ENCODE peak calls at places on chromosomes 12 and 14, in four cellular contexts. G is NCI-H2081, W is T follicular helper cell, R is frontal cortex. X is an unnamed sample.

GRCh38 chr12:14572401-14572800 is 4.7 kb upstream of the PLBD1 start:
- DNase-seq in G (no peak), W (no peak), R (no peak), X (no peak)

GRCh38 chr12:92398565-92399309 is 253.1 kb upstream of the BTG1 start:
- DNase-seq in G (no peak), W (no peak), R (no peak), X (no peak)

GRCh38 chr14:50832935-50833607 is 2.1 kb upstream of the NIN start:
- DNase-seq in G (no peak), W (no peak), R (no peak), X (no peak)

GRCh38 chr14:88195676-88196075 is 127.4 kb downstream of the KCNK10 start:
- DNase-seq in G (no peak), W (no peak), R (no peak), X (peak)

GRCh38 chr12:100927825-100928224 is 133.2 kb downstream of the ANO4 start:
- DNase-seq in G (no peak), W (no peak), R (no peak), X (no peak)

GRCh38 chr14:22184157-22185025 is 404.6 kb downstream of the DAD1 start:
- DNase-seq in G (no peak), W (no peak), R (no peak), X (no peak)

GRCh38 chr12:9319842-9320173 is 111.6 kb upstream of the PZP start:
- DNase-seq in G (no peak), W (no peak), R (no peak), X (no peak)

GRCh38 chr14:89844508-89844907 is 110.0 kb downstream of the EFCAB11 start:
- DNase-seq in G (no peak), W (no peak), R (no peak), X (no peak)

GRCh38 chr14:23530360-23531055 is 21.1 kb downstream of the ZFHX2 start:
- DNase-seq in G (no peak), W (no peak), R (no peak), X (no peak)

GRCh38 chr12:118840399-118840798 is 140.9 kb upstream of the SRRM4 start:
- DNase-seq in G (no peak), W (no peak), R (no peak), X (no peak)

GRCh38 chr14:96104469-96105057 is 65.4 kb downstream of the C14orf132 start:
- DNase-seq in G (no peak), W (no peak), R (no peak), X (no peak)

GRCh38 chr12:13000935-13001724 is 1.1 kb upstream of the HEBP1 start:
- DNase-seq in G (peak), W (no peak), R (peak), X (peak)

GRCh38 chr12:57452937-57453509 is 2.1 kb upstream of the INHBE start:
- DNase-seq in G (peak), W (no peak), R (peak), X (peak)

GRCh38 chr12:68913682-68914081 is 19.3 kb downstream of the CPM start:
- DNase-seq in G (no peak), W (no peak), R (no peak), X (no peak)

GRCh38 chr14:24392327-24393098 is 6.3 kb upstream of the NYNRIN start:
- DNase-seq in G (no peak), W (no peak), R (no peak), X (no peak)

GRCh38 chr14:90368946-90369721 is 27.7 kb upstream of the CALM1 start:
- DNase-seq in G (no peak), W (no peak), R (no peak), X (no peak)

GRCh38 chr12:89212339-89212771 is 139.9 kb downstream of the DUSP6 start:
- DNase-seq in G (peak), W (no peak), R (no peak), X (no peak)

GRCh38 chr14:96762650-96763049 is 34.5 kb upstream of the VRK1 start:
- DNase-seq in G (peak), W (peak), R (peak), X (no peak)